ENCODE peak calls at places on chromosome 6, in eight cellular contexts. One of them, this sample, is unnamed.

GRCh38 chr6:119479860-119480655 is 130.5 kb upstream of the MAN1A1 start:
- DNase-seq in fibroblast of lung: peak
- DNase-seq in adipocyte: peak
- DNase-seq in adrenal gland: no peak
- DNase-seq in astrocyte: peak
- DNase-seq in AG10803: peak
- DNase-seq in neural progenitor cell: no peak
- DNase-seq in cardiac muscle cell: peak
- DNase-seq in this sample: no peak

GRCh38 chr6:44221291-44221960 is 2.0 kb upstream of the SLC29A1 start:
- DNase-seq in adrenal gland: peak
- DNase-seq in neural progenitor cell: peak
- DNase-seq in AG10803: peak
- DNase-seq in fibroblast of lung: peak
- DNase-seq in cardiac muscle cell: peak
- DNase-seq in astrocyte: peak
- DNase-seq in adipocyte: peak
- DNase-seq in this sample: peak

GRCh38 chr6:21132856-21133610 is 460.5 kb upstream of the SOX4 start:
- DNase-seq in adrenal gland: no peak
- DNase-seq in neural progenitor cell: no peak
- DNase-seq in fibroblast of lung: peak
- DNase-seq in astrocyte: peak
- DNase-seq in AG10803: no peak
- DNase-seq in adipocyte: no peak
- DNase-seq in cardiac muscle cell: peak
- DNase-seq in this sample: peak

GRCh38 chr6:44439270-44440045 is 52.0 kb downstream of the CDC5L start:
- DNase-seq in AG10803: peak
- DNase-seq in fibroblast of lung: peak
- DNase-seq in adrenal gland: no peak
- DNase-seq in adipocyte: peak
- DNase-seq in astrocyte: peak
- DNase-seq in cardiac muscle cell: peak
- DNase-seq in neural progenitor cell: no peak
- DNase-seq in this sample: no peak

GRCh38 chr6:3607171-3607570 is 144.3 kb downstream of the PXDC1 start:
- DNase-seq in cardiac muscle cell: no peak
- DNase-seq in astrocyte: no peak
- DNase-seq in fibroblast of lung: no peak
- DNase-seq in adipocyte: no peak
- DNase-seq in AG10803: no peak
- DNase-seq in neural progenitor cell: no peak
- DNase-seq in adrenal gland: no peak
- DNase-seq in this sample: no peak

GRCh38 chr6:83708970-83709747 is at the start of gene SNAP91:
- DNase-seq in adrenal gland: peak
- DNase-seq in astrocyte: no peak
- DNase-seq in AG10803: no peak
- DNase-seq in cardiac muscle cell: peak
- DNase-seq in fibroblast of lung: no peak
- DNase-seq in adipocyte: no peak
- DNase-seq in neural progenitor cell: peak
- DNase-seq in this sample: peak

GRCh38 chr6:110040716-110041115 is 62.6 kb downstream of the GPR6 start:
- DNase-seq in fibroblast of lung: no peak
- DNase-seq in cardiac muscle cell: no peak
- DNase-seq in AG10803: no peak
- DNase-seq in adipocyte: no peak
- DNase-seq in adrenal gland: no peak
- DNase-seq in neural progenitor cell: no peak
- DNase-seq in astrocyte: no peak
- DNase-seq in this sample: no peak

GRCh38 chr6:16872543-16873230 is 111.4 kb upstream of the ATXN1 start:
- DNase-seq in cardiac muscle cell: no peak
- DNase-seq in astrocyte: no peak
- DNase-seq in adrenal gland: no peak
- DNase-seq in neural progenitor cell: no peak
- DNase-seq in adipocyte: no peak
- DNase-seq in fibroblast of lung: no peak
- DNase-seq in AG10803: no peak
- DNase-seq in this sample: no peak

GRCh38 chr6:50120300-50120699 is 70.6 kb upstream of the DEFB112 start:
- DNase-seq in fibroblast of lung: no peak
- DNase-seq in astrocyte: no peak
- DNase-seq in adipocyte: no peak
- DNase-seq in cardiac muscle cell: no peak
- DNase-seq in adrenal gland: no peak
- DNase-seq in AG10803: peak
- DNase-seq in neural progenitor cell: no peak
- DNase-seq in this sample: no peak

GRCh38 chr6:142378138-142378875 is 76.5 kb downstream of the ADGRG6 start:
- DNase-seq in AG10803: peak
- DNase-seq in neural progenitor cell: no peak
- DNase-seq in fibroblast of lung: peak
- DNase-seq in astrocyte: peak
- DNase-seq in cardiac muscle cell: peak
- DNase-seq in adrenal gland: no peak
- DNase-seq in adipocyte: peak
- DNase-seq in this sample: peak

GRCh38 chr6:2807342-2808090 is 34.1 kb downstream of the SERPINB1 start:
- DNase-seq in AG10803: no peak
- DNase-seq in neural progenitor cell: no peak
- DNase-seq in adipocyte: no peak
- DNase-seq in adrenal gland: no peak
- DNase-seq in astrocyte: no peak
- DNase-seq in fibroblast of lung: no peak
- DNase-seq in cardiac muscle cell: peak
- DNase-seq in this sample: no peak

GRCh38 chr6:2396856-2397640 is 151.6 kb upstream of the GMDS start:
- DNase-seq in neural progenitor cell: no peak
- DNase-seq in adrenal gland: peak
- DNase-seq in fibroblast of lung: peak
- DNase-seq in astrocyte: peak
- DNase-seq in cardiac muscle cell: peak
- DNase-seq in adipocyte: peak
- DNase-seq in AG10803: peak
- DNase-seq in this sample: no peak

GRCh38 chr6:43020052-43020705 is 1.2 kb upstream of the RRP36 start:
- DNase-seq in adipocyte: no peak
- DNase-seq in astrocyte: no peak
- DNase-seq in adrenal gland: no peak
- DNase-seq in fibroblast of lung: no peak
- DNase-seq in neural progenitor cell: no peak
- DNase-seq in cardiac muscle cell: no peak
- DNase-seq in AG10803: no peak
- DNase-seq in this sample: no peak

GRCh38 chr6:134517145-134517658 is 199.3 kb upstream of the SGK1 start:
- DNase-seq in AG10803: peak
- DNase-seq in neural progenitor cell: peak
- DNase-seq in fibroblast of lung: peak
- DNase-seq in adrenal gland: peak
- DNase-seq in cardiac muscle cell: peak
- DNase-seq in astrocyte: peak
- DNase-seq in adipocyte: peak
- DNase-seq in this sample: no peak

GRCh38 chr6:156887623-156888269 is 110.6 kb downstream of the ARID1B start:
- DNase-seq in AG10803: no peak
- DNase-seq in adrenal gland: no peak
- DNase-seq in fibroblast of lung: no peak
- DNase-seq in astrocyte: no peak
- DNase-seq in adipocyte: no peak
- DNase-seq in cardiac muscle cell: peak
- DNase-seq in neural progenitor cell: no peak
- DNase-seq in this sample: peak

GRCh38 chr6:126721581-126722145 is 381.7 kb downstream of the CENPW start:
- DNase-seq in cardiac muscle cell: peak
- DNase-seq in adipocyte: peak
- DNase-seq in fibroblast of lung: peak
- DNase-seq in astrocyte: peak
- DNase-seq in AG10803: peak
- DNase-seq in adrenal gland: no peak
- DNase-seq in neural progenitor cell: no peak
- DNase-seq in this sample: no peak

GRCh38 chr6:105646391-105646867 is 243.5 kb upstream of the PREP start:
- DNase-seq in adipocyte: no peak
- DNase-seq in astrocyte: peak
- DNase-seq in fibroblast of lung: no peak
- DNase-seq in cardiac muscle cell: no peak
- DNase-seq in adrenal gland: no peak
- DNase-seq in AG10803: peak
- DNase-seq in neural progenitor cell: no peak
- DNase-seq in this sample: no peak

GRCh38 chr6:53746442-53747103 is 48.2 kb upstream of the LRRC1 start:
- DNase-seq in adipocyte: no peak
- DNase-seq in cardiac muscle cell: no peak
- DNase-seq in adrenal gland: no peak
- DNase-seq in neural progenitor cell: peak
- DNase-seq in fibroblast of lung: no peak
- DNase-seq in AG10803: no peak
- DNase-seq in astrocyte: no peak
- DNase-seq in this sample: no peak

GRCh38 chr6:44699082-44699481 is 311.6 kb downstream of the CDC5L start:
- DNase-seq in cardiac muscle cell: peak
- DNase-seq in adipocyte: no peak
- DNase-seq in neural progenitor cell: no peak
- DNase-seq in astrocyte: peak
- DNase-seq in adrenal gland: no peak
- DNase-seq in fibroblast of lung: no peak
- DNase-seq in AG10803: peak
- DNase-seq in this sample: no peak

GRCh38 chr6:93516441-93516840 is 97.1 kb upstream of the EPHA7 start:
- DNase-seq in adrenal gland: no peak
- DNase-seq in neural progenitor cell: no peak
- DNase-seq in cardiac muscle cell: no peak
- DNase-seq in adipocyte: no peak
- DNase-seq in fibroblast of lung: no peak
- DNase-seq in AG10803: no peak
- DNase-seq in astrocyte: no peak
- DNase-seq in this sample: no peak
- H3K4me3 ChIP-seq in adrenal gland: no peak
- H3K4me3 ChIP-seq in neural progenitor cell: no peak
- H3K4me3 ChIP-seq in cardiac muscle cell: no peak
- H3K4me3 ChIP-seq in adipocyte: no peak
- H3K4me3 ChIP-seq in fibroblast of lung: no peak
- H3K4me3 ChIP-seq in AG10803: no peak
- H3K4me3 ChIP-seq in astrocyte: no peak
- H3K4me3 ChIP-seq in this sample: no peak

GRCh38 chr6:27296106-27296783 is 15.8 kb downstream of the POM121L2 start:
- DNase-seq in neural progenitor cell: peak
- DNase-seq in fibroblast of lung: peak
- DNase-seq in adrenal gland: no peak
- DNase-seq in adipocyte: peak
- DNase-seq in astrocyte: peak
- DNase-seq in AG10803: peak
- DNase-seq in cardiac muscle cell: peak
- DNase-seq in this sample: no peak
- H3K4me3 ChIP-seq in neural progenitor cell: peak
- H3K4me3 ChIP-seq in fibroblast of lung: peak
- H3K4me3 ChIP-seq in adrenal gland: no peak
- H3K4me3 ChIP-seq in adipocyte: peak
- H3K4me3 ChIP-seq in astrocyte: peak
- H3K4me3 ChIP-seq in AG10803: peak
- H3K4me3 ChIP-seq in cardiac muscle cell: peak
- H3K4me3 ChIP-seq in this sample: no peak

GRCh38 chr6:12149944-12150510 is 137.9 kb downstream of the HIVEP1 start:
- DNase-seq in cardiac muscle cell: no peak
- DNase-seq in AG10803: no peak
- DNase-seq in astrocyte: no peak
- DNase-seq in adipocyte: no peak
- DNase-seq in adrenal gland: no peak
- DNase-seq in fibroblast of lung: no peak
- DNase-seq in neural progenitor cell: no peak
- DNase-seq in this sample: peak

GRCh38 chr6:12150812-12151432 is 138.8 kb downstream of the HIVEP1 start:
- DNase-seq in cardiac muscle cell: no peak
- DNase-seq in adrenal gland: no peak
- DNase-seq in adipocyte: no peak
- DNase-seq in neural progenitor cell: peak
- DNase-seq in astrocyte: no peak
- DNase-seq in fibroblast of lung: no peak
- DNase-seq in AG10803: no peak
- DNase-seq in this sample: no peak

GRCh38 chr6:12148841-12149240 is 136.7 kb downstream of the HIVEP1 start:
- DNase-seq in adipocyte: peak
- DNase-seq in fibroblast of lung: no peak
- DNase-seq in cardiac muscle cell: no peak
- DNase-seq in astrocyte: peak
- DNase-seq in AG10803: peak
- DNase-seq in neural progenitor cell: no peak
- DNase-seq in adrenal gland: no peak
- DNase-seq in this sample: no peak

GRCh38 chr6:12151433-12151820 is 138.7 kb upstream of the EDN1 start:
- DNase-seq in astrocyte: no peak
- DNase-seq in neural progenitor cell: no peak
- DNase-seq in fibroblast of lung: no peak
- DNase-seq in adrenal gland: no peak
- DNase-seq in adipocyte: no peak
- DNase-seq in AG10803: no peak
- DNase-seq in cardiac muscle cell: no peak
- DNase-seq in this sample: no peak

GRCh38 chr6:12152023-12152960 is 137.9 kb upstream of the EDN1 start:
- DNase-seq in adipocyte: no peak
- DNase-seq in adrenal gland: no peak
- DNase-seq in AG10803: no peak
- DNase-seq in astrocyte: no peak
- DNase-seq in neural progenitor cell: no peak
- DNase-seq in fibroblast of lung: no peak
- DNase-seq in cardiac muscle cell: no peak
- DNase-seq in this sample: no peak
- H3K4me3 ChIP-seq in adipocyte: no peak
- H3K4me3 ChIP-seq in adrenal gland: no peak
- H3K4me3 ChIP-seq in AG10803: no peak
- H3K4me3 ChIP-seq in astrocyte: no peak
- H3K4me3 ChIP-seq in neural progenitor cell: no peak
- H3K4me3 ChIP-seq in fibroblast of lung: no peak
- H3K4me3 ChIP-seq in cardiac muscle cell: no peak
- H3K4me3 ChIP-seq in this sample: no peak

DNA sequence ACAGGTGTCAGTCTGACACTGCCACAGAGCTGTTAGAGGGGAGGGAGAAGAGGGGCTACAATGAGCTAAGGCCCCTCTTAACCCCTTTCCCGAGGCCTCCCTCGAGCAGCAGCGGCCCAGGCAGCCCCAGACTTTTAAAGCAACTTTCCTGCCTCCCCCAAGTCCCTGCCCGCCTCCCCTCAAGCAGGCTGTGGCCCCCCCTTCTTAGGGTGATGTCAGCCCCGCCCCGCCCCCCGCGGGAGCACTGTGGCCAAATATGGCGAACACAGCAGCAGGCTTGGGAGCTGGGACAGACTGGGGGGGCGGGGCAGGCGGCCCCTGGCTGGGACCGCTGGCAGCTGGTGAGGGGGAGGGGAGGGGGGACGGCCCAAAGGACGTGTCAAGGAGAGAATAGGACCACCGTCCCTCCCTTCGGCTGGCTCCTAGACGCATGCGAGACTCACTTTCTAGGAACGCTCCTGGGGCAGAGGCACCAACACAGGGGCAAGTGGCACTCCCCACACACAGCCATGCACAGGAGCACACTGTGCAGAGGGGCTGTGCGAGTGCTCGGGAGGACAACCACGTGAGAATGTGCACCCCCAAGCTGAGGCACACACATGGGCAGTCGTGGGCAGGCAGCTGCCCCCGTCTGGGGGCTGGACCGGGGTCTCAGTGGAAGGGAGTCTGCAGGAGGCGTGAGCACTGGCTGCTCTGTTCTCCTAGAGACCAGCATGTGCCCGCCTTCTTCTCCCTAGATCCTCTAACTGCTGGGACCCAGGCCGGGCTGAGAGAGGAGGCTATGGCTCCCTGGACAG is 6.7 kb downstream of the TEAD3 start:
- DNase-seq in neural progenitor cell: peak
- DNase-seq in adipocyte: peak
- DNase-seq in adrenal gland: no peak
- DNase-seq in fibroblast of lung: peak
- DNase-seq in astrocyte: peak
- DNase-seq in cardiac muscle cell: peak
- DNase-seq in AG10803: peak
- DNase-seq in this sample: no peak
- H3K4me3 ChIP-seq in neural progenitor cell: peak
- H3K4me3 ChIP-seq in adipocyte: peak
- H3K4me3 ChIP-seq in adrenal gland: no peak
- H3K4me3 ChIP-seq in fibroblast of lung: peak
- H3K4me3 ChIP-seq in astrocyte: peak
- H3K4me3 ChIP-seq in cardiac muscle cell: peak
- H3K4me3 ChIP-seq in AG10803: peak
- H3K4me3 ChIP-seq in this sample: no peak

This sample was measured in HAP-1.